ENCODE peak calls at places on chromosome 4, in five cellular contexts. A is GM23338, Y is AG04450, O is GM12865, L is K562. Z is an unnamed sample.

GRCh38 chr4:161929966-161930365 is 233.8 kb downstream of the FSTL5 start:
- DNase-seq in O (no peak), L (no peak), A (peak; percentile 15), Y (no peak), Z (no peak)

GRCh38 chr4:109921384-109921808 is 8.7 kb downstream of the EGF start:
- DNase-seq in Y (no peak), O (no peak), L (no peak), A (peak; percentile 61), Z (no peak)

GRCh38 chr4:868421-868820 is 42.5 kb upstream of the CPLX1 start:
- DNase-seq in L (no peak), O (no peak), A (no peak), Y (no peak), Z (no peak)

GRCh38 chr4:153084249-153084648 is 120.0 kb upstream of the TRIM2 start:
- DNase-seq in O (no peak), A (no peak), Y (no peak), L (no peak), Z (no peak)

GRCh38 chr4:38925492-38926418 is 58.1 kb downstream of the FAM114A1 start:
- DNase-seq in A (no peak), O (no peak), Y (no peak), L (no peak), Z (no peak)

GRCh38 chr4:78517050-78517652 is 34.4 kb upstream of the ANXA3 start:
- DNase-seq in O (no peak), L (no peak), Y (no peak), A (peak; percentile 65), Z (no peak)

GRCh38 chr4:85210353-85210752 is 243.9 kb upstream of the WDFY3 start:
- DNase-seq in Y (no peak), A (no peak), L (no peak), O (no peak), Z (no peak)

GRCh38 chr4:86556791-86557415 is 37.2 kb upstream of the PTPN13 start:
- DNase-seq in A (no peak), Y (no peak), O (no peak), L (no peak), Z (no peak)

GRCh38 chr4:37682701-37683401 is 3.3 kb downstream of the RELL1 start:
- DNase-seq in A (no peak), L (no peak), O (peak; percentile 70), Y (no peak), Z (no peak)

GRCh38 chr4:71958978-71959377 is 72.8 kb upstream of the NPFFR2 start:
- DNase-seq in A (no peak), O (no peak), Y (no peak), L (no peak), Z (no peak)

GRCh38 chr4:82423245-82424054 is 6.8 kb downstream of the HNRNPDL start:
- DNase-seq in A (peak; percentile 17), O (peak; percentile 28), Y (no peak), L (no peak), Z (no peak)

GRCh38 chr4:1578968-1579833 is 104.9 kb downstream of the FAM53A start:
- DNase-seq in A (peak; percentile 68), L (peak; percentile 81), O (peak; percentile 28), Y (no peak), Z (peak; percentile 82)

GRCh38 chr4:152723236-152723635 is 43.4 kb upstream of the TMEM154 start:
- DNase-seq in O (no peak), Y (no peak), L (no peak), A (no peak), Z (no peak)

GRCh38 chr4:4334798-4335520 is 44.9 kb downstream of the ZBTB49 start:
- DNase-seq in Y (no peak), O (peak; percentile 79), A (peak; percentile 79), L (peak; percentile 59), Z (peak; percentile 48)

GRCh38 chr4:130336585-130337217 is 1240.7 kb downstream of the C4orf33 start:
- DNase-seq in L (no peak), A (peak; percentile 47), O (peak; percentile 19), Y (no peak), Z (no peak)

GRCh38 chr4:144591401-144591800 is 54.6 kb upstream of the HHIP start:
- DNase-seq in A (no peak), O (no peak), L (no peak), Y (peak; percentile 78), Z (no peak)

GRCh38 chr4:98663226-98664006 is 5.0 kb upstream of the TSPAN5 start:
- DNase-seq in Y (no peak), O (peak; percentile 86), A (no peak), L (no peak), Z (peak; percentile 40)

GRCh38 chr4:68905598-68906237 is 45.9 kb downstream of the UGT2A3 start:
- DNase-seq in O (peak; percentile 47), Y (no peak), A (peak; percentile 90), L (no peak), Z (no peak)

GRCh38 chr4:157896726-157897125 is 276.1 kb downstream of the GASK1B start:
- DNase-seq in A (peak; percentile 56), L (no peak), O (no peak), Y (no peak), Z (no peak)

GRCh38 chr4:36374836-36375511 is 93.6 kb downstream of the DTHD1 start:
- DNase-seq in L (no peak), O (no peak), A (no peak), Y (no peak), Z (no peak)

GRCh38 chr4:31189938-31190337 is 469.8 kb downstream of the PCDH7 start:
- DNase-seq in L (no peak), O (no peak), A (no peak), Y (no peak), Z (no peak)

GRCh38 chr4:167023359-167023925 is 210.9 kb downstream of the SPOCK3 start:
- DNase-seq in A (no peak), O (peak; percentile 21), L (no peak), Y (no peak), Z (no peak)

GRCh38 chr4:33709247-33709646 is 2535.1 kb downstream of the ARAP2 start:
- DNase-seq in O (no peak), L (no peak), Y (peak; percentile 7), A (no peak), Z (no peak)

GRCh38 chr4:107037188-107037587 is 1.1 kb upstream of the DKK2 start:
- DNase-seq in L (no peak), A (peak; percentile 79), O (no peak), Y (no peak), Z (no peak)
- TF ChIP-seq CTCF in L (no peak), A (peak; percentile 64), O (peak; percentile 11), Y (peak; percentile 48), Z (no peak)

GRCh38 chr4:149164282-149164681 is 651.4 kb downstream of the IQCM start:
- DNase-seq in A (peak; percentile 83), L (no peak), O (no peak), Y (peak; percentile 63), Z (no peak)
- TF ChIP-seq CTCF in A (no peak), L (no peak), O (no peak), Y (peak; percentile 21), Z (no peak)

GRCh38 chr4:87884976-87885574 is 52.3 kb downstream of the MEPE start:
- DNase-seq in O (no peak), L (no peak), Y (no peak), A (no peak), Z (no peak)

GRCh38 chr4:87882861-87883260 is 50.1 kb downstream of the MEPE start:
- DNase-seq in O (no peak), Y (no peak), A (no peak), L (no peak), Z (no peak)

GRCh38 chr4:87880106-87880505 is 47.3 kb downstream of the MEPE start:
- DNase-seq in Y (no peak), O (no peak), L (no peak), A (no peak), Z (no peak)

GRCh38 chr4:87886083-87886482 is 53.3 kb downstream of the MEPE start:
- DNase-seq in A (no peak), Y (no peak), O (no peak), L (no peak), Z (no peak)

DNA sequence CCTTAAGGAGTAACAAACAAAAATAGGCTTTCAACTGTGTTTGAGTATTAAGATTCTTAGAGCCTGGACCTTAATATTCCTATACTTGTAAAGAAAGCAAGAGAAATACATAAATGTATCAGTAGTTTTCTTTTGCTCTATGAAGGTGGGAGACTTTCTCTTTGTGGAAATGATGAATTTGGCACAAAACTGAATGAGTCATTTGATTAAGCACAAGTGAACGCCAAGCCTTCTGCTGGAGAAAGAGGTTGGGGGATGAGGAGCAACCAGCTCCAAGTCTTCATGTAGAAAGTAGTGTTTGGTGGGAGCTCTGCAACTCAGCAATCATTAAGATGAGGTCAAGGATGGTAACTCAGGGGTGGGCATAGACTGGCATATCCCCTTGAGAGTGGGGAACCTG is 49.6 kb downstream of the MEPE start:
- DNase-seq in A (no peak), Y (no peak), O (no peak), L (no peak), Z (no peak)
- TF ChIP-seq CTCF in A (no peak), Y (no peak), O (no peak), L (no peak), Z (no peak)

GRCh38 chr4:178599521-178599920 is 1157.3 kb upstream of the AGA start:
- DNase-seq in A (peak; percentile 39), Y (no peak), O (no peak), L (no peak), Z (no peak)
- TF ChIP-seq CTCF in A (peak; percentile 75), Y (no peak), O (no peak), L (no peak), Z (no peak)